ENCODE peak calls at places on chromosomes 11 and 22, in nine cellular contexts. C is nephron progenitor cell; Q is prostate gland; L is dorsolateral prefrontal cortex; T is IMR-90; S is neural progenitor cell; G is CD4-positive, alpha-beta T cell; Y is fibroblast of lung; N is tibial nerve. M is an unnamed sample.

GRCh38 chr11:119374632-119375394 is 6.7 kb downstream of the USP2 start:
- DNase-seq in Y (no peak), N (no peak), L (no peak), T (no peak), G (no peak), S (no peak), C (no peak), Q (no peak), M (no peak)

GRCh38 chr11:102568851-102569250 is 38.3 kb upstream of the MMP7 start:
- DNase-seq in G (no peak), L (no peak), T (no peak), N (no peak), S (no peak), Y (no peak), C (no peak), Q (no peak), M (no peak)

GRCh38 chr22:46876357-46876934 is 114.0 kb downstream of the TBC1D22A start:
- DNase-seq in S (no peak), C (no peak), L (no peak), Y (no peak), T (no peak), N (no peak), G (no peak), Q (no peak), M (no peak)

GRCh38 chr11:72673943-72674828 is at the start of gene PDE2A:
- DNase-seq in L (peak; percentile 59), Q (no peak), T (no peak), S (peak; percentile 65), N (no peak), G (no peak), C (no peak), Y (no peak), M (peak; percentile 82)

GRCh38 chr22:30968015-30968923 is at the start of gene MORC2:
- DNase-seq in T (peak; percentile 15), C (no peak), L (no peak), G (no peak), S (no peak), Q (peak; percentile 28), N (no peak), Y (peak; percentile 55), M (peak; percentile 74)

GRCh38 chr22:30294830-30295229 is 5.5 kb upstream of the CASTOR1 start:
- DNase-seq in C (no peak), Q (no peak), S (no peak), N (no peak), T (no peak), L (no peak), Y (no peak), G (no peak), M (no peak)

GRCh38 chr11:124315052-124315451 is 1.3 kb upstream of the OR8D1 start:
- DNase-seq in G (no peak), C (no peak), L (no peak), Q (no peak), N (no peak), S (no peak), Y (peak; percentile 66), T (peak; percentile 80), M (no peak)

GRCh38 chr11:68146704-68147474 is 25.7 kb upstream of the CHKA start:
- DNase-seq in N (no peak), Q (peak; percentile 60), L (no peak), G (no peak), S (no peak), C (no peak), Y (peak; percentile 39), T (peak; percentile 50), M (no peak)

GRCh38 chr11:56176318-56176717 is at the start of gene OR5J2:
- DNase-seq in C (no peak), Q (no peak), N (no peak), S (no peak), Y (no peak), L (no peak), T (no peak), G (no peak), M (no peak)

GRCh38 chr11:125146232-125146631 is 18.3 kb upstream of the PKNOX2 start:
- DNase-seq in C (no peak), L (no peak), S (no peak), G (no peak), T (no peak), N (no peak), Q (no peak), Y (no peak), M (no peak)

GRCh38 chr22:30390974-30391691 is 3.9 kb upstream of the RNF215 start:
- DNase-seq in G (peak; percentile 82), C (no peak), S (peak; percentile 75), Y (peak; percentile 70), T (peak; percentile 70), N (no peak), Q (peak; percentile 80), L (peak; percentile 81), M (peak; percentile 82)

DNA sequence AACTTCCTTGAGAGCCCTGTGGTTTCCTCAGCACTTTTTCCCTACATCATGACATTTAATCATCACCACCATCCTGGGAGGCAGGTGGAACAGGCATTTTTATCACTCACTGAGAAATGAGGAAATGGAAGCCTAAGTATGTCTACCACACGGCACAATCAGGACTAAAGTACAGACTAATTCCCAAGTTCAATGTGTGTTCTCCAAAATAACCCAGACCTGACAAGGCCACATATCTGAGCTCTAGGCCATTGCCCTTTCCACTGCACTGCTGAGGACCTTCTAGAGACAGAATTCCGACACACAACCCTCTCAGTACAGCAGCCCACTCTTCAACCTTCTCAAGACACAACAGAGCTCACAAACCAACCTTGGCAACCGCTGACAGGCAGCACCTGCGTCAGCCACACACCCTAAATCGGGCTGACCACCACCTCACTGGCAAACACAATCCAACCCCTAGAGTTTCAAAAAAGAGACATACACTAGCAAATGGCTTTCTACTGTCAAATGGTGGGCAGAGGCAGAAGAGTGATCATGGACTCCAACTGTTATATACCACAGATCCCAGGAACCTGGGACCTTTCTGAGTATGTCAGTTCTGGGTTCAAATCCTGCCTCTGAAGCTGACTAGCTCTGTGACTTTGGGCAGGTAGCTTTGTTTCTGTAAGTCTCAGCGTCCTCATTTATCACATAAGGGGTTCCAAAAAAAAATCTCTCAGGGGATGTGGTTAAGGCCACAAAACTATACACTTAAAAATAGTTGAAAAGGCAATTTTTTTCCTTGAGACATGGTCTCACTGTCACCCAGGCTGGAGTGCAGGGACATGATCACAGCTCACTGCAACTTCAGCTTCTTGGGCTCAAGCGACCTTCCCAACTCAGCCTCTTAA is 16.3 kb downstream of the SMCO4 start:
- DNase-seq in G (no peak), C (no peak), N (no peak), Y (no peak), Q (no peak), S (no peak), T (no peak), L (no peak), M (no peak)
- TF ChIP-seq CTCF in G (no peak), C (no peak), N (no peak), Y (no peak), Q (no peak), S (no peak), T (no peak), L (no peak), M (no peak)

GRCh38 chr22:25903294-25903693 is 161.3 kb downstream of the MYO18B start:
- DNase-seq in Y (no peak), N (no peak), C (peak; percentile 45), L (no peak), S (peak; percentile 66), G (no peak), Q (no peak), T (no peak), M (peak; percentile 45)
- TF ChIP-seq CTCF in Y (no peak), N (no peak), C (peak; percentile 35), L (no peak), S (peak; percentile 78), G (no peak), Q (no peak), T (no peak), M (peak; percentile 70)

DNA sequence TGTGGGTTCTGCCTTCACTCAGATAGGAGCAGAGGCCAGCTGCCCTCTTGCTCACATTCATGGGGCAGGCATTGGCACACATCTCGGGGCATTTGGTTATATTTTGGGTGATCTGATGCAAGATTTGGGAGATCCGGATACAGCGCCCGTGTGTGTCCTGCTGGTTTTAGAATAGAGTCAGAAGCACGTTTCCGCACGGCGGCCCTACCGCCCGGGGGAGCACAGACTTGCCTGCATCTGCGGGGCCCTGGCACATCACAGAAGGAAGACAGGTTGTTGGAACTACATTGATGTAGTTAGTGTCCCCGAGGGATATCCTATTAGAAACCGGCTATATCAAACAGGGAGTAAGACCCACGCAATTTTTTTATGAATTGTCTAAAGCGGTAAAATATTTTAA is 982.8 kb downstream of the NTM start:
- DNase-seq in L (no peak), C (no peak), S (no peak), Y (no peak), N (no peak), T (no peak), Q (no peak), G (no peak), M (no peak)
- TF ChIP-seq CTCF in L (no peak), C (no peak), S (no peak), Y (no peak), N (no peak), T (no peak), Q (no peak), G (no peak), M (no peak)

GRCh38 chr22:23859201-23859600 is 1.5 kb downstream of the SLC2A11 start:
- DNase-seq in Y (no peak), S (no peak), L (no peak), T (no peak), Q (no peak), C (no peak), N (no peak), G (no peak), M (no peak)

GRCh38 chr22:23857606-23858483 is at the start of gene SLC2A11:
- DNase-seq in T (peak; percentile 97), L (peak; percentile 95), S (peak; percentile 100), C (peak; percentile 98), G (peak; percentile 91), Q (peak; percentile 95), N (peak; percentile 87), Y (peak; percentile 93), M (peak; percentile 98)

GRCh38 chr22:23862103-23862502 is 4.4 kb downstream of the SLC2A11 start:
- DNase-seq in S (peak; percentile 68), N (no peak), C (peak; percentile 36), T (peak; percentile 52), Q (peak; percentile 27), Y (peak; percentile 36), L (no peak), G (no peak), M (peak; percentile 73)

GRCh38 chr22:23858484-23858815 is 775 bp downstream of the SLC2A11 start:
- DNase-seq in C (no peak), G (no peak), L (no peak), N (no peak), Q (no peak), T (no peak), S (no peak), Y (no peak), M (no peak)

DNA sequence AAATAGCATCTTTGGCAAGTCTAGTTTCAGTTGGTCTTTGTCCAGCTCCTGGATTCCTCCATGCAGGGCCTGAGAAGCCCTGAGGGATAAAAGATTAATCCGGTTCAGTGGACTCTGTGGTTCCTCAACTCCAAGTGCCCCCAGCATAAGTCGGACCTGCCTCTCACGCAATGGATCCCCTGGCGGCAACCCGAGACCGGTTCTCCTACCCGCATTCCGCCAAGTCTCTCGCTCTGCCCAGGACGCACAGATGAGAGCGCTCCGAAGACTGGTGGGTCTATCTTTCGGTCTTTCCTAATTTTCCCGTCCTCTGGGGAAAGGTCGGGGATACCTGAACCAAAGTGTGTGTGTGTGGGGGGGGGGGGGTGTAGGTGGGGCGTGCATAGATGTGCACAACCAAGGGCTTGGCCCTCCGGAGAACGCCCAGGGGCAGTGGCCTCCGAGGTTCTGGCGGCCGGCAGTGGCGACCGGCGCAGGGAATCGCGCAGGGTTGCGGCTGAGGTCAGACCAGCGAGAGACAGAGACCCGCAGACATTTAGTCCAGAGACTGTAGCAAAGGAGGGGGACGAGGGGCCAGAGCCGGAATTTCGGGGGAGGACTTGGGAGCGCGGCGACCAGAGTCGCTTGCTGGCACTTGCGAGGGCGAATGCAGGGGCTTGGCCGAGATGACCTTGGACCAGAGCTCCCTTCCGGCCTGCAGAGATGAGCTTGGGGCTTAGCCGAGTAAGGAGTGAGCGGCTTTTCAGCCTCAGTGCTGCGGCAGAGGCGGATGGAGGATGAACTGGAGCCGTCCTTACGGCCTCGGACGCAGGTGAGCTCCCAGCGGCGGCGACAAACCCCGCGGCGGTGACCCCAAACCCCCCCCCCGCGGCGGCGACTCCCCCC is 712 bp upstream of the SLC2A11 start:
- DNase-seq in N (no peak), S (peak; percentile 75), G (no peak), L (peak; percentile 30), C (peak; percentile 61), T (peak; percentile 46), Q (peak; percentile 42), Y (peak; percentile 64), M (peak; percentile 78)
- TF ChIP-seq CTCF in N (no peak), S (no peak), G (no peak), L (no peak), C (no peak), T (peak; percentile 9), Q (peak; percentile 30), Y (no peak), M (peak; percentile 19)

M was measured in WERI-Rb-1.